ENCODE peak calls at places on chromosomes 2 and 18, in four cellular contexts. One of them, this sample, is unnamed.
A peak's percentile ranks its signal among the peaks of the same experiment; 100 is the strongest.

GRCh38 chr18:3211236-3211992 is 8.4 kb downstream of the MYOM1 start:
- DNase-seq in T47D: no peak
- DNase-seq in spleen: no peak
- DNase-seq in AG20443: no peak
- DNase-seq in this sample: peak; percentile 17

GRCh38 chr2:30225131-30225762 is 6.1 kb upstream of the LBH start:
- DNase-seq in T47D: no peak
- DNase-seq in spleen: peak; percentile 84
- DNase-seq in AG20443: peak; percentile 75
- DNase-seq in this sample: peak; percentile 58

GRCh38 chr2:233022561-233022960 is 9.5 kb upstream of the NGEF start:
- DNase-seq in spleen: peak; percentile 29
- DNase-seq in T47D: no peak
- DNase-seq in AG20443: no peak
- DNase-seq in this sample: no peak

GRCh38 chr2:29115797-29116781 is 874 bp downstream of the CLIP4 start:
- DNase-seq in spleen: peak; percentile 89
- DNase-seq in AG20443: peak; percentile 62
- DNase-seq in T47D: no peak
- DNase-seq in this sample: peak; percentile 74

GRCh38 chr2:158600155-158600802 is 143.5 kb downstream of the PKP4 start:
- DNase-seq in AG20443: peak; percentile 86
- DNase-seq in T47D: no peak
- DNase-seq in spleen: no peak
- DNase-seq in this sample: peak; percentile 92

GRCh38 chr2:34004936-34005335 is 405.8 kb upstream of the FAM98A start:
- DNase-seq in T47D: no peak
- DNase-seq in spleen: no peak
- DNase-seq in AG20443: no peak
- DNase-seq in this sample: no peak

GRCh38 chr2:213316001-213316735 is 31.9 kb downstream of the SPAG16 start:
- DNase-seq in spleen: no peak
- DNase-seq in AG20443: no peak
- DNase-seq in T47D: no peak
- DNase-seq in this sample: peak; percentile 51

GRCh38 chr18:63410792-63411191 is 11.5 kb downstream of the VPS4B start:
- DNase-seq in spleen: no peak
- DNase-seq in AG20443: peak; percentile 58
- DNase-seq in T47D: no peak
- DNase-seq in this sample: peak; percentile 27

GRCh38 chr2:122523143-122523542 is 767.7 kb downstream of the TSN start:
- DNase-seq in spleen: no peak
- DNase-seq in T47D: no peak
- DNase-seq in AG20443: no peak
- DNase-seq in this sample: no peak

GRCh38 chr2:109055435-109055834 is 66.4 kb upstream of the EDAR start:
- DNase-seq in T47D: no peak
- DNase-seq in AG20443: no peak
- DNase-seq in spleen: peak; percentile 13
- DNase-seq in this sample: no peak

GRCh38 chr2:236629961-236630872 is 60.6 kb downstream of the ACKR3 start:
- DNase-seq in spleen: peak; percentile 62
- DNase-seq in T47D: no peak
- DNase-seq in AG20443: no peak
- DNase-seq in this sample: no peak

GRCh38 chr2:183903026-183903425 is 695.3 kb upstream of the ZNF804A start:
- DNase-seq in AG20443: no peak
- DNase-seq in spleen: no peak
- DNase-seq in T47D: no peak
- DNase-seq in this sample: no peak

GRCh38 chr2:161115605-161116097 is 44.6 kb upstream of the TANK start:
- DNase-seq in AG20443: no peak
- DNase-seq in T47D: no peak
- DNase-seq in spleen: no peak
- DNase-seq in this sample: no peak

GRCh38 chr2:200189964-200190363 is 116.5 kb upstream of the SPATS2L start:
- DNase-seq in T47D: no peak
- DNase-seq in spleen: no peak
- DNase-seq in AG20443: no peak
- DNase-seq in this sample: no peak

GRCh38 chr2:18922276-18922675 is 332.9 kb upstream of the NT5C1B start:
- DNase-seq in T47D: no peak
- DNase-seq in spleen: no peak
- DNase-seq in AG20443: no peak
- DNase-seq in this sample: no peak

GRCh38 chr2:154402138-154402714 is 296.3 kb upstream of the KCNJ3 start:
- DNase-seq in T47D: peak; percentile 4
- DNase-seq in AG20443: peak; percentile 6
- DNase-seq in spleen: no peak
- DNase-seq in this sample: no peak

GRCh38 chr2:207219036-207219435 is 53.3 kb upstream of the KLF7 start:
- DNase-seq in T47D: no peak
- DNase-seq in AG20443: no peak
- DNase-seq in spleen: no peak
- DNase-seq in this sample: no peak

GRCh38 chr2:48399828-48400552 is 130.0 kb upstream of the STON1 start:
- DNase-seq in spleen: no peak
- DNase-seq in T47D: no peak
- DNase-seq in AG20443: no peak
- DNase-seq in this sample: no peak

GRCh38 chr2:161844845-161845244 is 220.6 kb downstream of the SLC4A10 start:
- DNase-seq in AG20443: no peak
- DNase-seq in spleen: no peak
- DNase-seq in T47D: no peak
- DNase-seq in this sample: no peak

GRCh38 chr18:35024965-35025364 is 16.2 kb upstream of the MAPRE2 start:
- DNase-seq in AG20443: peak; percentile 72
- DNase-seq in spleen: no peak
- DNase-seq in T47D: no peak
- DNase-seq in this sample: no peak

GRCh38 chr18:48364146-48364545 is 45.0 kb downstream of the ZBTB7C start:
- DNase-seq in spleen: no peak
- DNase-seq in T47D: no peak
- DNase-seq in AG20443: no peak
- DNase-seq in this sample: no peak

GRCh38 chr18:37235583-37235982 is 330.0 kb downstream of the CELF4 start:
- DNase-seq in spleen: no peak
- DNase-seq in AG20443: no peak
- DNase-seq in T47D: no peak
- DNase-seq in this sample: no peak

GRCh38 chr2:15010346-15010745 is 377.8 kb downstream of the LRATD1 start:
- DNase-seq in spleen: no peak
- DNase-seq in T47D: no peak
- DNase-seq in AG20443: no peak
- DNase-seq in this sample: no peak

GRCh38 chr2:240596080-240596460 is 9.5 kb downstream of the CAPN10 start:
- DNase-seq in T47D: no peak
- DNase-seq in AG20443: no peak
- DNase-seq in spleen: peak; percentile 69
- DNase-seq in this sample: no peak